ENCODE peak calls at places on chromosomes 6 and 20, in seven cellular contexts. Z, N, Q, O, V, F and Y are unnamed samples.

GRCh38 chr20:56624786-56625681 is 4.1 kb upstream of the TFAP2C start:
- DNase-seq in Z (no peak), N (no peak), Q (no peak), O (no peak), V (peak), F (no peak), Y (no peak)

GRCh38 chr6:162591517-162591916 is 136.0 kb downstream of the PRKN start:
- DNase-seq in Z (no peak), N (no peak), Q (no peak), O (no peak), V (no peak), F (no peak), Y (no peak)

GRCh38 chr20:22905667-22906066 is 129.4 kb upstream of the SSTR4 start:
- DNase-seq in Z (peak), N (no peak), Q (no peak), O (no peak), V (no peak), F (no peak), Y (peak)

GRCh38 chr20:17816804-17817590 is 117.2 kb downstream of the BANF2 start:
- DNase-seq in Z (peak), N (no peak), Q (no peak), O (no peak), V (no peak), F (no peak), Y (no peak)

GRCh38 chr6:158039571-158040050 is 57.9 kb downstream of the SYNJ2 start:
- DNase-seq in Z (no peak), N (peak), Q (peak), O (no peak), V (no peak), F (peak), Y (peak)

GRCh38 chr6:50889912-50890311 is 71.2 kb downstream of the TFAP2B start:
- DNase-seq in Z (no peak), N (no peak), Q (no peak), O (no peak), V (no peak), F (no peak), Y (no peak)

GRCh38 chr20:3730803-3731370 is 1.6 kb upstream of the HSPA12B start:
- DNase-seq in Z (no peak), N (no peak), Q (no peak), O (no peak), V (no peak), F (no peak), Y (no peak)

GRCh38 chr6:83270971-83271714 is 78.0 kb downstream of the RWDD2A start:
- DNase-seq in Z (peak), N (peak), Q (peak), O (no peak), V (no peak), F (no peak), Y (peak)

GRCh38 chr6:1614767-1615650 is 5.3 kb downstream of the FOXC1 start:
- DNase-seq in Z (no peak), N (no peak), Q (no peak), O (no peak), V (no peak), F (no peak), Y (no peak)

GRCh38 chr6:150395388-150396009 is 26.7 kb downstream of the IYD start:
- DNase-seq in Z (peak), N (peak), Q (peak), O (peak), V (peak), F (no peak), Y (peak)

GRCh38 chr6:15864708-15865062 is 201.9 kb upstream of the DTNBP1 start:
- DNase-seq in Z (no peak), N (no peak), Q (no peak), O (no peak), V (no peak), F (no peak), Y (no peak)

GRCh38 chr6:153038378-153038777 is 35.9 kb upstream of the MTRF1L start:
- DNase-seq in Z (peak), N (peak), Q (peak), O (no peak), V (no peak), F (no peak), Y (peak)

GRCh38 chr6:18031189-18031588 is 43.8 kb upstream of the KIF13A start:
- DNase-seq in Z (no peak), N (no peak), Q (no peak), O (no peak), V (no peak), F (no peak), Y (no peak)

GRCh38 chr20:53748176-53748575 is 154.5 kb upstream of the ZNF217 start:
- DNase-seq in Z (no peak), N (no peak), Q (no peak), O (no peak), V (no peak), F (no peak), Y (no peak)

GRCh38 chr6:154230910-154231595 is 125.5 kb downstream of the IPCEF1 start:
- DNase-seq in Z (no peak), N (no peak), Q (no peak), O (no peak), V (no peak), F (no peak), Y (no peak)

GRCh38 chr20:17612287-17612974 is 42.6 kb downstream of the DSTN start:
- DNase-seq in Z (peak), N (peak), Q (peak), O (no peak), V (no peak), F (peak), Y (peak)

GRCh38 chr20:2022163-2022562 is 28.3 kb upstream of the PDYN start:
- DNase-seq in Z (no peak), N (no peak), Q (no peak), O (no peak), V (no peak), F (no peak), Y (peak)

GRCh38 chr6:54194067-54194466 is 82.8 kb downstream of the MLIP start:
- DNase-seq in Z (peak), N (peak), Q (peak), O (no peak), V (no peak), F (no peak), Y (peak)

GRCh38 chr20:46255440-46256104 is 52.7 kb downstream of the CDH22 start:
- DNase-seq in Z (no peak), N (no peak), Q (no peak), O (peak), V (no peak), F (no peak), Y (peak)

GRCh38 chr6:93779086-93779858 is 359.9 kb upstream of the EPHA7 start:
- DNase-seq in Z (no peak), N (no peak), Q (peak), O (no peak), V (peak), F (no peak), Y (peak)

GRCh38 chr6:87139236-87139635 is 16.1 kb upstream of the ZNF292 start:
- DNase-seq in Z (peak), N (peak), Q (peak), O (peak), V (no peak), F (no peak), Y (peak)

GRCh38 chr6:27295301-27296079 is 16.6 kb downstream of the POM121L2 start:
- DNase-seq in Z (peak), N (peak), Q (peak), O (no peak), V (peak), F (no peak), Y (peak)

GRCh38 chr6:158519761-158520160 is 40.1 kb upstream of the TMEM181 start:
- DNase-seq in Z (no peak), N (no peak), Q (no peak), O (no peak), V (no peak), F (no peak), Y (no peak)

GRCh38 chr6:87936065-87936464 is 111.6 kb upstream of the SPACA1 start:
- DNase-seq in Z (no peak), N (no peak), Q (no peak), O (no peak), V (no peak), F (no peak), Y (no peak)

GRCh38 chr20:50305636-50306477 is 115.2 kb downstream of the CEBPB start:
- DNase-seq in Z (peak), N (no peak), Q (no peak), O (peak), V (no peak), F (peak), Y (peak)

GRCh38 chr6:34242252-34243130 is 5.8 kb downstream of the HMGA1 start:
- DNase-seq in Z (no peak), N (peak), Q (no peak), O (no peak), V (no peak), F (peak), Y (no peak)

GRCh38 chr6:161748535-161749386 is 474.9 kb upstream of the AGPAT4 start:
- DNase-seq in Z (no peak), N (no peak), Q (peak), O (no peak), V (peak), F (no peak), Y (peak)

GRCh38 chr6:33118525-33119123 is 42.8 kb downstream of the HLA-DPB1 start:
- DNase-seq in Z (peak), N (peak), Q (peak), O (peak), V (no peak), F (no peak), Y (peak)

GRCh38 chr6:53741417-53741816 is 53.4 kb upstream of the LRRC1 start:
- DNase-seq in Z (no peak), N (no peak), Q (no peak), O (no peak), V (peak), F (no peak), Y (no peak)

GRCh38 chr6:127972815-127973214 is 72.0 kb upstream of the THEMIS start:
- DNase-seq in Z (no peak), N (no peak), Q (no peak), O (no peak), V (no peak), F (no peak), Y (no peak)

GRCh38 chr6:156953478-156954146 is 176.4 kb downstream of the ARID1B start:
- DNase-seq in Z (peak), N (peak), Q (peak), O (no peak), V (no peak), F (no peak), Y (peak)

GRCh38 chr20:40741507-40742106 is 52.6 kb upstream of the MAFB start:
- DNase-seq in Z (peak), N (peak), Q (peak), O (peak), V (peak), F (no peak), Y (peak)

GRCh38 chr6:100724222-100724621 is 156.9 kb downstream of the ASCC3 start:
- DNase-seq in Z (no peak), N (no peak), Q (no peak), O (no peak), V (no peak), F (no peak), Y (peak)

GRCh38 chr6:100721256-100721655 is 159.9 kb downstream of the ASCC3 start:
- DNase-seq in Z (no peak), N (peak), Q (no peak), O (no peak), V (no peak), F (no peak), Y (no peak)

GRCh38 chr6:100724696-100725095 is 156.4 kb downstream of the ASCC3 start:
- DNase-seq in Z (no peak), N (no peak), Q (no peak), O (no peak), V (no peak), F (no peak), Y (no peak)

GRCh38 chr6:100719883-100720682 is 161.0 kb downstream of the ASCC3 start:
- DNase-seq in Z (peak), N (peak), Q (no peak), O (no peak), V (no peak), F (no peak), Y (peak)
- TF ChIP-seq CTCF in Z (peak), N (peak), Q (peak), O (peak), V (peak), F (no peak), Y (peak)

GRCh38 chr20:44093249-44093582 is 93.8 kb downstream of the JPH2 start:
- DNase-seq in Z (no peak), N (no peak), Q (no peak), O (no peak), V (no peak), F (no peak), Y (no peak)
- TF ChIP-seq CTCF in Z (no peak), N (no peak), Q (no peak), O (no peak), V (no peak), F (no peak), Y (no peak)

DNA sequence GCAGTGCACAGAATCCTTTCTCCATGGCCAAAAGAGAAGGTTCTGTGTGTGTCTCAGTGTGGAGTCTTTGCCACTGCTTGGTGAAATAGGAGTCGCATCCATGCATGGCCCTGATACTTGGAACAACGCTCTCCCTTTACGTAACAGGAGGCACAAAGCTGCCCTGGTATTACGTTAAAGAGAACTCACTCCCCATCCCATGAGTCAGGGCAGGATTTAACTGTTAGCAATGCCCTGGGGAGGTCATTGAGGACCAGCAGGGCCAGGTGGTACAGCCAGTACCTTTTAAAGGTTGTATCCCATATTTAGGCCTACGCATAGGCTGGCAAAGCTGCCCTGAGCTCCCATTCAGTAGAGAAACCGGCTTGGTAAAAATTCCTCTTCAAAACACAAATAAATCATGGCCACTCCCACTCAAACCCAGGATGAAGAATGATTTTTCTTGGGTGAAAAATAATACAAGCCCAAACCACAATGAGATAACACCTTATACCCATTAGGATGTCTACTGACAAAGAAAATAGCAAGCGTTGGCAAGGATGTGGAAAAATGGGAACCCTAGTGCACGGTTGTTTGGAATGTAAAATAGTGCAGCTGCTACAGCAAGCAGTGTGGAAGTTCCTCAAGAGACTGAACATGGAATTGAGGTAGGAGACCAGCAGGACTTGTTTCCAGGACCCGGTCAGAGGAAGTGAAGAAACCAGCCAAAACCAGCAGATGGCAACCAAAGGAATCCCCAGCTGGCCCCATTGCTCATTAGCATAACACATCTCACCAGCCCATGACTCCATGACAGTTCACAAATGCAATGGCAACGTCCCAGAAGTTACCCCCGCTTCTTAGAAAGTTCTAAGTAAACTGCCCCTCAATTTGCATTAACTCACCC is 37.0 kb downstream of the MYLK4 start:
- DNase-seq in Z (no peak), N (no peak), Q (peak), O (no peak), V (no peak), F (no peak), Y (peak)
- TF ChIP-seq CTCF in Z (peak), N (peak), Q (peak), O (no peak), V (no peak), F (no peak), Y (peak)

GRCh38 chr20:62285151-62285550 is 17.6 kb upstream of the ADRM1 start:
- DNase-seq in Z (no peak), N (no peak), Q (no peak), O (no peak), V (no peak), F (no peak), Y (no peak)

GRCh38 chr20:62287759-62288534 is 14.8 kb upstream of the ADRM1 start:
- DNase-seq in Z (no peak), N (no peak), Q (no peak), O (no peak), V (no peak), F (no peak), Y (no peak)

GRCh38 chr20:62285722-62286121 is 17.1 kb upstream of the ADRM1 start:
- DNase-seq in Z (no peak), N (no peak), Q (no peak), O (no peak), V (no peak), F (no peak), Y (no peak)

GRCh38 chr20:62287129-62287528 is 15.7 kb upstream of the ADRM1 start:
- DNase-seq in Z (no peak), N (no peak), Q (no peak), O (no peak), V (no peak), F (no peak), Y (no peak)

GRCh38 chr20:62286493-62287064 is 16.2 kb upstream of the ADRM1 start:
- DNase-seq in Z (no peak), N (no peak), Q (no peak), O (no peak), V (no peak), F (no peak), Y (no peak)
- TF ChIP-seq CTCF in Z (no peak), N (no peak), Q (no peak), O (no peak), V (no peak), F (no peak), Y (no peak)

DNA sequence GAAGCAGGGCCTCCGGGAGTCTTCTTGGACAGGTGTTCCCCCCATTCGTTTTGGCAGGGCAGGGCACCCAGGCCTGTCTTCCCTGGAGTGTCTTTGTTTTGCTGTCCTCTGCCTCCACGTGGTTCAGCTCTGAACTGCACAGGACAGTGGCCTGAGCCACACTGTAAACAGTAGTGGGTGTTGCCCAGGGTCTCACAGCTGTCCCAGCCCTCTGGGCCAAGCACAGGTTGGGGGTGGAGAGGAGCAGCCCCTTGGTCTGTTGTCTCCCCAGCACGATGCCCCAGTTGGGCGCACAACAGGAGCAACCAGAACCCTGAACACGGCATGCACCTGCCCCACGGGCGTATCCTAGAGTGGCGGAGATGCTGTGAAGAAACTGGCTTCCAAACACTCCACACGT is 14.4 kb downstream of the CCDC167 start:
- DNase-seq in Z (no peak), N (no peak), Q (no peak), O (no peak), V (peak), F (no peak), Y (no peak)
- TF ChIP-seq CTCF in Z (peak), N (no peak), Q (peak), O (no peak), V (no peak), F (no peak), Y (peak)

DNA sequence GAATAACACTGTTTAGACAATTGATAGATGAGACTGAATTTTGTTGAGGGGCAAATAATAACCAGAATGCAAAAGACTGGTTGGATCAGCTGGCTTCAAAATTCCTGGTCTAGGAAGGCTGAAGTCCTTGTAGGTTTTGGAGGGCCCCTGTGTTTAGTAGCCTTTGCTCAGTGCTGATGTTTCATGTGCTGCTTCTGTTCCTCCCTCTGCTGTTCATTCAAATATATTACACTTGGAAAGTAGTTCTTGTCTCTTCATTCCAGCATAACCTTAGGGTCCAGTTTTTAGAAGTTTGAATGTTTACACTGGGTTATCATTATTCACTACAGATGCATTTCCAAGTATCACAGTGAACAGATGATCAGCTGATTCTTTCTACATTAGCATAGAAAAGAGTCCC is 72.5 kb downstream of the FLRT3 start:
- DNase-seq in Z (peak), N (peak), Q (peak), O (no peak), V (no peak), F (no peak), Y (peak)
- TF ChIP-seq CTCF in Z (peak), N (peak), Q (peak), O (peak), V (no peak), F (no peak), Y (peak)

DNA sequence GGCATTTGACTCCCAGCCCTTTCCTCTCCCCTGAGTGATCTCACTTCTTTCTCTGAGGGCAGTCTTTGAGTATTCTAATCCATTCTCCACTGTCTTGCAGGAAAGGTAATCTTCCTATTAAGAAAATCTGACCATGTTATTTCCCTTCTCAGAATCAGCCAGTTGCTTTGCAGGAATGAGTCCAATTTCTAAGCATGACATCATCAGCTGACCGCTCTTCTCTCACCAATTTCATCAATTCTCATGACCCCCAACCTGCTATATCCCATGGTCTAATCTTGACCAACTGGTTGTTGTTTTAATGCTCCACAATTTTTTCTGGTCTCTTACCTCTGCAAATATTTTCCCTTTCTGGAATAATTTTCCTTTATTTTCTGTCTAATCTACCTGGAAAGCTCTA is 73.4 kb downstream of the FAM229B start:
- DNase-seq in Z (no peak), N (peak), Q (no peak), O (no peak), V (no peak), F (no peak), Y (peak)
- TF ChIP-seq CTCF in Z (no peak), N (no peak), Q (no peak), O (no peak), V (no peak), F (no peak), Y (no peak)